ENCODE peak calls at places on chromosome 5, in five cellular contexts. C is mammary epithelial cell, P is left lung, O is tibial artery, U is AG10803. D is an unnamed sample.

GRCh38 chr5:54669285-54669684 is 151.7 kb downstream of the SNX18 start:
- DNase-seq in C (no peak), P (no peak), O (no peak), U (peak; percentile 87), D (no peak)

GRCh38 chr5:35302544-35302943 is 72.3 kb upstream of the PRLR start:
- DNase-seq in C (no peak), P (no peak), O (no peak), U (no peak), D (no peak)

GRCh38 chr5:162565-163337 is 28.5 kb upstream of the LRRC14B start:
- DNase-seq in C (no peak), P (no peak), O (no peak), U (no peak), D (no peak)

GRCh38 chr5:140324834-140325195 is 21.6 kb downstream of the HBEGF start:
- DNase-seq in C (no peak), P (no peak), O (no peak), U (peak; percentile 77), D (no peak)

GRCh38 chr5:7824995-7825394 is 25.9 kb downstream of the CFAP90 start:
- DNase-seq in C (no peak), P (no peak), O (no peak), U (no peak), D (no peak)

GRCh38 chr5:116507051-116507537 is 67.5 kb downstream of the SEMA6A start:
- DNase-seq in C (no peak), P (no peak), O (no peak), U (peak; percentile 85), D (no peak)

GRCh38 chr5:113336975-113337374 is 97.8 kb downstream of the TSSK1B start:
- DNase-seq in C (peak; percentile 58), P (no peak), O (peak; percentile 38), U (peak; percentile 43), D (no peak)

GRCh38 chr5:151202381-151203139 is 21.3 kb downstream of the CCDC69 start:
- DNase-seq in C (peak; percentile 88), P (no peak), O (no peak), U (peak; percentile 78), D (no peak)

GRCh38 chr5:61523997-61524396 is 191.9 kb downstream of the ZSWIM6 start:
- DNase-seq in C (no peak), P (no peak), O (no peak), U (no peak), D (no peak)

GRCh38 chr5:95439801-95440493 is 48.8 kb downstream of the FAM81B start:
- DNase-seq in C (no peak), P (no peak), O (no peak), U (no peak), D (no peak)

GRCh38 chr5:4640793-4641192 is 499.3 kb upstream of the ADAMTS16 start:
- DNase-seq in C (peak; percentile 1), P (no peak), O (no peak), U (peak; percentile 9), D (no peak)

GRCh38 chr5:15752886-15753285 is 252.9 kb downstream of the FBXL7 start:
- DNase-seq in C (no peak), P (peak; percentile 37), O (peak; percentile 24), U (peak; percentile 52), D (no peak)

GRCh38 chr5:176593273-176593869 is 16.6 kb downstream of the GPRIN1 start:
- DNase-seq in C (no peak), P (no peak), O (no peak), U (no peak), D (no peak)
- TF ChIP-seq CTCF in C (no peak), P (no peak), O (no peak), U (no peak), D (no peak)

GRCh38 chr5:127281609-127282008 is 9.0 kb upstream of the MEGF10 start:
- DNase-seq in C (no peak), P (no peak), O (no peak), U (no peak), D (no peak)

GRCh38 chr5:127275641-127276193 is 14.9 kb upstream of the MEGF10 start:
- DNase-seq in C (no peak), P (no peak), O (no peak), U (no peak), D (no peak)

GRCh38 chr5:127280494-127281220 is 9.9 kb upstream of the MEGF10 start:
- DNase-seq in C (no peak), P (no peak), O (no peak), U (no peak), D (peak; percentile 16)
- TF ChIP-seq CTCF in C (no peak), P (no peak), O (no peak), U (no peak), D (no peak)

GRCh38 chr5:138466058-138466899 is 1.0 kb downstream of the EGR1 start:
- DNase-seq in C (no peak), P (no peak), O (peak; percentile 52), U (peak; percentile 66), D (no peak)

GRCh38 chr5:138464018-138464387 is 1.3 kb upstream of the EGR1 start:
- DNase-seq in C (peak; percentile 94), P (peak; percentile 96), O (peak; percentile 92), U (peak; percentile 94), D (peak; percentile 94)

GRCh38 chr5:138464388-138465287 is 641 bp upstream of the EGR1 start:
- DNase-seq in C (peak; percentile 99), P (peak; percentile 97), O (peak; percentile 96), U (peak; percentile 99), D (peak; percentile 92)

GRCh38 chr5:138466900-138467710 is 1.8 kb downstream of the EGR1 start:
- DNase-seq in C (peak; percentile 30), P (no peak), O (no peak), U (peak; percentile 70), D (no peak)

DNA sequence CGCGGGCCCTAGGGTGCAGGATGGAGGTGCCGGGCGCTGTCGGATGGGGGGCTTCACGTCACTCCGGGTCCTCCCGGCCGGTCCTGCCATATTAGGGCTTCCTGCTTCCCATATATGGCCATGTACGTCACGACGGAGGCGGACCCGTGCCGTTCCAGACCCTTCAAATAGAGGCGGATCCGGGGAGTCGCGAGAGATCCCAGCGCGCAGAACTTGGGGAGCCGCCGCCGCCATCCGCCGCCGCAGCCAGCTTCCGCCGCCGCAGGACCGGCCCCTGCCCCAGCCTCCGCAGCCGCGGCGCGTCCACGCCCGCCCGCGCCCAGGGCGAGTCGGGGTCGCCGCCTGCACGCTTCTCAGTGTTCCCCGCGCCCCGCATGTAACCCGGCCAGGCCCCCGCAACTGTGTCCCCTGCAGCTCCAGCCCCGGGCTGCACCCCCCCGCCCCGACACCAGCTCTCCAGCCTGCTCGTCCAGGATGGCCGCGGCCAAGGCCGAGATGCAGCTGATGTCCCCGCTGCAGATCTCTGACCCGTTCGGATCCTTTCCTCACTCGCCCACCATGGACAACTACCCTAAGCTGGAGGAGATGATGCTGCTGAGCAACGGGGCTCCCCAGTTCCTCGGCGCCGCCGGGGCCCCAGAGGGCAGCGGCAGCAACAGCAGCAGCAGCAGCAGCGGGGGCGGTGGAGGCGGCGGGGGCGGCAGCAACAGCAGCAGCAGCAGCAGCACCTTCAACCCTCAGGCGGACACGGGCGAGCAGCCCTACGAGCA is at the start of gene EGR1:
- DNase-seq in C (peak; percentile 96), P (peak; percentile 95), O (peak; percentile 96), U (peak; percentile 93), D (peak; percentile 88)
- TF ChIP-seq CTCF in C (no peak), P (no peak), O (no peak), U (peak; percentile 12), D (no peak)

DNA sequence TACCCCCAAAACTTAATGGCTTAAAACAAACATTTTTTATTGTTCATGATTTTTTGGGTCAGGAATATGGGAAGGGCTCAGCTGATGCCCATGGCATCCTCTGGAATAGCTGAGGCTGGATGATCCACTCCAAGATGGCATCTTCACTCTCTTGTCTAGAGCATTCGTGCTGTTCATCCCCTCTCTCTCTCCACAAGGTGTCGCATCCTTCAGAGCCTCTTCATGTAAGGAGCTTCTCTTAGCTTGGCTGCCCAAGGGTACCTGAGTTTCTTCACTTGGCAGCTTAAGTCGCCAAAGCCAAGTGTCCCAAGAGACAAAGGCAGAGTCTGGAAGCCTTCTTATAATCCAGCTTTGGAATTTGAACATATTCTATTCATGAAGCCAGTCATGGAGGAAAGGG is 294.7 kb downstream of the CHSY3 start:
- DNase-seq in C (no peak), P (no peak), O (no peak), U (peak; percentile 30), D (no peak)
- TF ChIP-seq CTCF in C (no peak), P (no peak), O (no peak), U (peak; percentile 47), D (peak; percentile 46)

DNA sequence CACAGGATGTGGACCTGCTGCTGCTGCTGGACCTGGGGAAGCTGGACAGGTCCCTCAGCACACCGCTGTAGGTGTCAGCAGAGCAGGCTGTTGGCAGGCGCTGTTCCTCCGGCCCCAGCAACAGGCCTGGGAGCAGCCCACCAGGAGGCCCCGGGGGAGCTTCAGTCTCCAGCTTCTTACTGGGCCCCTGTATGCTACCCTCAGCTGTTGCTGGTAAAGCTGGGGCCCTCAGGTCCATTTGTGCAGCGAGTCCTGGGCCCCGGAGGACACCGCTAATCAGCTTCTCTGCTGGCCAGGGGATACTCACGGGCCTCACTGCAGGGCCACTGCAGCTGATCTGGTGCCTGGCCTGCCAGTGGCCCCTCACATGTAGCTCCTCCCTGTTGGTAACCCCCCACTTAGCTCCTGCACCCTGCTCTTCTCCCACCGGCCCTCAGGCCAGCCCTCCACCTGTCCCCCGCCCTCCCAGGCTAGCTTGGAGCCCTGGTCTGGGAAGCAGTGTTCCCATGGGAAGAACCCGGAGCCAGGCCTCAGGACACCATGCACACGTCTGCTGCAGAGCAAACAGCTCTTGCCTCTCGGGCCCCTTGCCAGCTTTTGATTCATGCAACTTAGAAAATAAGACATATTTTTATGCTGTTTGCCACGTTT is 60.9 kb upstream of the ADAMTS2 start:
- DNase-seq in C (no peak), P (no peak), O (no peak), U (peak; percentile 33), D (no peak)
- TF ChIP-seq CTCF in C (no peak), P (no peak), O (no peak), U (no peak), D (no peak)